ENCODE peak calls at places on chromosomes 2 and 18, in five cellular contexts. Y is K562, A is GM12878, U is HCT116, J is SK-N-SH. H is an unnamed sample.

GRCh38 chr2:62427146-62427545 is 78.8 kb downstream of the TMEM17 start:
- DNase-seq in Y (no peak), A (no peak), U (no peak), J (no peak), H (no peak)

GRCh38 chr2:3503046-3503445 is 16.3 kb downstream of the ADI1 start:
- DNase-seq in Y (no peak), A (no peak), U (no peak), J (no peak), H (no peak)

GRCh38 chr2:140600116-140600515 is 1530.7 kb downstream of the LRP1B start:
- DNase-seq in Y (no peak), A (no peak), U (no peak), J (no peak), H (no peak)

GRCh38 chr2:197454923-197455322 is 1.6 kb downstream of the COQ10B start:
- DNase-seq in Y (no peak), A (no peak), U (no peak), J (no peak), H (no peak)

GRCh38 chr18:78922856-78923255 is 56.8 kb upstream of the SALL3 start:
- DNase-seq in Y (no peak), A (no peak), U (no peak), J (no peak), H (no peak)

GRCh38 chr2:217402622-217403383 is 542.9 kb upstream of the TNP1 start:
- DNase-seq in Y (no peak), A (no peak), U (no peak), J (no peak), H (no peak)

GRCh38 chr2:203998195-203998804 is 61.7 kb downstream of the ICOS start:
- DNase-seq in Y (no peak), A (no peak), U (no peak), J (no peak), H (no peak)

GRCh38 chr2:72676341-72677025 is 149.3 kb downstream of the EXOC6B start:
- DNase-seq in Y (no peak), A (no peak), U (no peak), J (no peak), H (peak)

GRCh38 chr2:10475811-10476660 is 27.9 kb upstream of the ODC1 start:
- DNase-seq in Y (no peak), A (no peak), U (no peak), J (no peak), H (no peak)

GRCh38 chr18:6929370-6930102 is 188.1 kb downstream of the LAMA1 start:
- DNase-seq in Y (peak), A (no peak), U (no peak), J (no peak), H (no peak)

GRCh38 chr2:128986026-128986720 is 667.5 kb upstream of the HS6ST1 start:
- DNase-seq in Y (no peak), A (no peak), U (no peak), J (no peak), H (no peak)

GRCh38 chr2:218406949-218407703 is 7.5 kb downstream of the CTDSP1 start:
- DNase-seq in Y (peak), A (peak), U (no peak), J (peak), H (no peak)

GRCh38 chr2:214587442-214587841 is 176.6 kb downstream of the VWC2L start:
- DNase-seq in Y (peak), A (no peak), U (no peak), J (no peak), H (peak)

GRCh38 chr2:45432406-45432805 is 178.7 kb downstream of the SRBD1 start:
- DNase-seq in Y (no peak), A (no peak), U (no peak), J (no peak), H (no peak)

GRCh38 chr2:62845256-62845655 is 139.7 kb downstream of the EHBP1 start:
- DNase-seq in Y (no peak), A (no peak), U (no peak), J (no peak), H (no peak)

GRCh38 chr18:5604778-5605177 is 61.0 kb upstream of the EPB41L3 start:
- DNase-seq in Y (no peak), A (no peak), U (no peak), J (no peak), H (no peak)

GRCh38 chr2:134727385-134727784 is 8.6 kb upstream of the TMEM163 start:
- DNase-seq in Y (no peak), A (no peak), U (no peak), J (no peak), H (no peak)

GRCh38 chr18:79900610-79901570 is 50.6 kb downstream of the SLC66A2 start:
- DNase-seq in Y (no peak), A (no peak), U (no peak), J (peak), H (no peak)

GRCh38 chr2:30514134-30514860 is 67.3 kb downstream of the LCLAT1 start:
- DNase-seq in Y (peak), A (no peak), U (no peak), J (peak), H (peak)

GRCh38 chr2:101794141-101794540 is 96.6 kb downstream of the MAP4K4 start:
- DNase-seq in Y (no peak), A (no peak), U (no peak), J (no peak), H (no peak)

DNA sequence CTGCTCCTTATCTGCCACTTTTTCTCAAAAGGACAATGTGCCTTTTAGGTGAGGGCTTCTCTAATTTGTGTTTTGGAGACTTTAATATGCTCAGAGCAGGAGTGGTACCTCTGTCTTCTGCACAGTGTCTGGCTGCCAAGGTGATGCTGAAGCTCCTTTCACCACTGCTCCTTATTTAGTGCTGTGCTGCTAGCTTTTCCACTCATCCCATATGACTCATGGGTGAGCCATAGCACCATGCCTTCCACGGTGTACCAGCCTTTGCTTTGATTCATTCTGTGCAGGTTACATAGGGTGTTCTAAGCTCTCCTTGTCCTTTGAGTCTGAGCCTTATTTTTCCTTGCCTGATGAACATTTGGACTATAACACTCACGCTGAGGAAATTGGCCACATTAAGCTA is 202.4 kb downstream of the ARL6IP6 start:
- DNase-seq in Y (no peak), A (no peak), U (peak), J (no peak), H (no peak)
- TF ChIP-seq ZBTB33 in Y (no peak), A (no peak), U (no peak), J (no peak), H (no peak)

DNA sequence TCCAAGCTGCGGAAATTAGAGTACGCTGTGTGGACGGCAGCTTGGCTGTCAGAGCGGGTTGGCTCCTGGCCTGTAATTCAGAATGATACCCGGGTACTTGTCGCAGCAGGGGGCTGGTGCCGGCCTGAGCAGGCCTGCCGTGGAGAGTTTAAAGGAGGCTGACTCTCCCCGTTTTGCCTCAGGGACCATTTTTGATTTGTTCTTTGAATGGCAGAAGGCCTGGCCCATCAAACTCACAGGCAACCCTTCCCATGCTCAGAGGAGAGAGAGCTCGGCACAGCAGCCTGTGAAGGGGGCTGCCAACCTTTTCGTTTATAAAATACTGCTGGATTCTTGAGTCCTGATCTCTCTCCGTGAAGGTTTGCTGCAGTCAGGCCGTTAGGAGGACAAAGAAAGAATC is 151.3 kb downstream of the KLHL29 start:
- DNase-seq in Y (no peak), A (no peak), U (no peak), J (no peak), H (no peak)
- TF ChIP-seq ZBTB33 in Y (no peak), A (no peak), U (no peak), J (no peak), H (no peak)

GRCh38 chr2:28320371-28320770 is 72.3 kb upstream of the FOSL2 start:
- DNase-seq in Y (no peak), A (no peak), U (no peak), J (no peak), H (no peak)

GRCh38 chr2:28318023-28318422 is 74.6 kb upstream of the FOSL2 start:
- DNase-seq in Y (no peak), A (no peak), U (no peak), J (no peak), H (no peak)

GRCh38 chr2:28320009-28320365 is 72.7 kb upstream of the FOSL2 start:
- DNase-seq in Y (no peak), A (no peak), U (no peak), J (no peak), H (no peak)

GRCh38 chr2:28318462-28319117 is 74.1 kb upstream of the FOSL2 start:
- DNase-seq in Y (no peak), A (no peak), U (no peak), J (no peak), H (peak)

DNA sequence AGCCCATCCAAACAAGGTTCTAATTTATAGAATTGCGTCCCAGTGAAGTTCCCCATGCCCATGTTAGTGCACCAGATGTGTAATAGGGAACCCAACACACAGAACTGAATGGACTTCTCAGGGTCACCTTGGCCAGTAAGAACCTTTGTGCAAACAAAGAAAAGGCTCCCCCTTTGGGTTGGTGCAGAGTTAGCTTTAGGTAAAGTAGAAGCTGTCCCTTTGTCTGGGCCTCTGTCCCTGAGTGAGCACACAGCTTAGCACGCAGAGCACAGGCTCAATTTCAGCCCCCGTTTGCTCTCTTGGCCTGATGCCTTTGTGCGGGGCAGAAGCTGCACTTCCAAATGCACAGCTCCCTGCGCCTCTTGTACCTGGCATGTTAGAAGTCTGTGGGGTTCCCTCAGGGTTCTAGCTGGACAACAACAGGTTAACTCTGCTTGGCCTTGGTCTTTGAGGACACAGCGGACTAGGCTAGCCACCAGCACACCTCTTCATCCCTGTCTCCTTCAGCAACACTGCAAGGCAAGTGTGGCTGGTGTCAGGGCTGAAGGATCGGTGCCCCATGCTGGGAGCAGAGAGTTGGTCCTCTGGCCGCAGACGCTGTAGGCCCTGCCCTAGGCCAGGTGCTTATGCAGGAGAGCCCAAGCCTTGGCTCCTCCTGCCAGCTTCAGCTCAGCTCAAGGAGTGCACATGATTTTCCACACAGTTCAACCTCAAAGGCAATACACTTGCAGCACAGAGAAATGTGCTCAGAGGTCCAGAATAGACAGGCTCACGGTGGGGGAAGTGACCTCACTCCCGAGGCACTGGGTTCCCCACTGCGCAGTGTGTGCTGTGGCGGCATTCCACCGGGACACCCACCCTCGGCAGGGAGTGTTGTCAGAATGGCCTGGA is 73.3 kb upstream of the FOSL2 start:
- DNase-seq in Y (no peak), A (no peak), U (no peak), J (no peak), H (peak)
- TF ChIP-seq ZBTB33 in Y (no peak), A (no peak), U (no peak), J (no peak), H (no peak)

DNA sequence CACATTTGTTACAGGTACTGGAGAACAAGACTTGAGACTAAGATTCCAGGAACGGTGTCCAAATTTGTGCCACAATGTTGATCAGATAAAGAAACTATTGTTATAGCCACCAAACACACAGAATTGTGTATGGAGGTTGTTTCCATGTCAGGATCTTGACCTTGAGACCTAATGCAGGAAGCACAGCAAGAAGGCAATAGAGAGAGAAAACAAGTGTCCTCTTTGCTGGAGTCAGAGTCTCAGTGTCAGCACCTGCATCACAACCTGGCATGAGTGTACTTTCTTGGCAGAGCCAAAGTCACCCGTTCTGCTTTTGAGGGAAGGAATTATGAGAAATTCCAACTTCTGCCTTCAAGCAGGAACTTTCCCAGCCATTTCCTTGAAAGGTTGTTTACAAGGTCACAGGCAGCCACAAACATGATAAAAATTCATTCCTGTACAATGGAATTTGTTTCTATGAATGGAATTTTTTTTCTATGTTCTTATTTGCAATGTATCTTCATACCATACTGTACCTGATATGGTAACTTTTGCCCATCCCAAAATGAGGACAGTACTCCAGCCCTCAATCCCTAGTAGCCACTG is 118.4 kb downstream of the PKP4 start:
- DNase-seq in Y (no peak), A (no peak), U (no peak), J (no peak), H (no peak)
- TF ChIP-seq ZBTB33 in Y (no peak), A (no peak), U (no peak), J (no peak), H (no peak)

GRCh38 chr18:22377769-22378168 is 39.9 kb downstream of the CTAGE1 start:
- DNase-seq in Y (no peak), A (no peak), U (no peak), J (no peak), H (no peak)

DNA sequence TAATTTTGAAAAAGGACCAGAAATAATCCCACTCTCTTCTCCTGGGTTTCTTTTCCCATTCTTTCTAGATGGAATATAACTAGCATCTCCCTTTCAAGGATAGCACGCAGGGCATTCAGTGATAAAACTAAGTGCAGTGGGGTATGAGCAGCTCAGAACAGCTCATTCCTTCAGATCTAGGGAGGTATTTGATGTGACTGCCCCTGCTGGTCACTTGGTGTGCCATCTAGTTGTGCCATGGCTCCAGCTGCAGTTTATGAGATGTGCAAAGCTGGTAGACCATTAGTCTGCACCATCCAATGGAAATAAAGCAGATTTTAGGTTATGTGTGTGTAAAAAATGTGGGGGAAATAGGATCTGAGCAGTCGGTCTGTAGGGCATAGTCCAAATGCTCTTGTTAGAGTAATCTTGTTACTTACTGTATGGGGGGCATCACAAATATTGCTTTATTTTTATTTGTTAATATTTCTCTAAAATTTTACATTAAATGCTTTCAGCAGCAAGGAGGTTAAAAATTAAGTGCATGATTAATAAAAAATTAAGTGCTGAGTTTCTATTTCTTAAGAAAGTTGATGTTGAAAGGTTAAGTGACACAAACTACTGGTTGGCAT is 38.9 kb downstream of the CTAGE1 start:
- DNase-seq in Y (peak), A (no peak), U (peak), J (peak), H (peak)
- TF ChIP-seq ZBTB33 in Y (no peak), A (no peak), U (no peak), J (no peak), H (no peak)